ENCODE peak calls at places on chromosomes 16 and 17, in eight cellular contexts. One of them, this sample, is unnamed.

GRCh38 chr17:2855063-2855600 is 58.9 kb downstream of the RAP1GAP2 start:
- DNase-seq in GM12878: no peak
- DNase-seq in H1: no peak
- DNase-seq in HepG2: no peak
- DNase-seq in GM23338: peak
- DNase-seq in K562: no peak
- DNase-seq in HCT116: no peak
- DNase-seq in endothelial cell of umbilical vein: no peak
- DNase-seq in this sample: no peak

GRCh38 chr17:75032896-75033294 is 13.9 kb downstream of the ATP5PD start:
- DNase-seq in HepG2: no peak
- DNase-seq in HCT116: no peak
- DNase-seq in GM12878: no peak
- DNase-seq in GM23338: no peak
- DNase-seq in K562: no peak
- DNase-seq in H1: no peak
- DNase-seq in endothelial cell of umbilical vein: peak
- DNase-seq in this sample: no peak

GRCh38 chr16:78098087-78098486 is 1.4 kb upstream of the WWOX start:
- DNase-seq in endothelial cell of umbilical vein: no peak
- DNase-seq in HCT116: no peak
- DNase-seq in K562: no peak
- DNase-seq in H1: no peak
- DNase-seq in GM12878: no peak
- DNase-seq in HepG2: no peak
- DNase-seq in GM23338: no peak
- DNase-seq in this sample: peak

GRCh38 chr17:54903375-54903774 is 2.7 kb downstream of the TOM1L1 start:
- DNase-seq in HCT116: no peak
- DNase-seq in endothelial cell of umbilical vein: no peak
- DNase-seq in HepG2: peak
- DNase-seq in K562: no peak
- DNase-seq in GM12878: no peak
- DNase-seq in GM23338: no peak
- DNase-seq in H1: no peak
- DNase-seq in this sample: no peak

GRCh38 chr17:49509588-49509917 is 14.5 kb downstream of the NGFR start:
- DNase-seq in endothelial cell of umbilical vein: no peak
- DNase-seq in K562: no peak
- DNase-seq in H1: no peak
- DNase-seq in GM23338: no peak
- DNase-seq in HepG2: no peak
- DNase-seq in HCT116: no peak
- DNase-seq in GM12878: no peak
- DNase-seq in this sample: no peak

GRCh38 chr16:68272501-68273209 is 8.3 kb downstream of the SLC7A6 start:
- DNase-seq in HepG2: no peak
- DNase-seq in GM23338: no peak
- DNase-seq in H1: no peak
- DNase-seq in HCT116: no peak
- DNase-seq in K562: no peak
- DNase-seq in endothelial cell of umbilical vein: no peak
- DNase-seq in GM12878: no peak
- DNase-seq in this sample: no peak

GRCh38 chr16:87115646-87116045 is 201.5 kb downstream of the C16orf95 start:
- DNase-seq in GM23338: no peak
- DNase-seq in GM12878: no peak
- DNase-seq in HepG2: no peak
- DNase-seq in HCT116: no peak
- DNase-seq in K562: no peak
- DNase-seq in H1: no peak
- DNase-seq in endothelial cell of umbilical vein: no peak
- DNase-seq in this sample: no peak

GRCh38 chr16:88062341-88062861 is 111.2 kb downstream of the BANP start:
- DNase-seq in endothelial cell of umbilical vein: no peak
- DNase-seq in K562: no peak
- DNase-seq in GM12878: no peak
- DNase-seq in H1: no peak
- DNase-seq in GM23338: no peak
- DNase-seq in HepG2: no peak
- DNase-seq in HCT116: no peak
- DNase-seq in this sample: no peak

GRCh38 chr17:58577696-58578095 is 63.3 kb upstream of the MTMR4 start:
- DNase-seq in HepG2: peak
- DNase-seq in GM12878: no peak
- DNase-seq in GM23338: peak
- DNase-seq in H1: no peak
- DNase-seq in HCT116: peak
- DNase-seq in endothelial cell of umbilical vein: peak
- DNase-seq in K562: peak
- DNase-seq in this sample: no peak

GRCh38 chr16:84266451-84266850 is 26.6 kb upstream of the KCNG4 start:
- DNase-seq in GM12878: peak
- DNase-seq in HepG2: peak
- DNase-seq in H1: no peak
- DNase-seq in endothelial cell of umbilical vein: peak
- DNase-seq in K562: peak
- DNase-seq in HCT116: peak
- DNase-seq in GM23338: peak
- DNase-seq in this sample: no peak

GRCh38 chr17:16007439-16007838 is 7.8 kb downstream of the TTC19 start:
- DNase-seq in GM12878: no peak
- DNase-seq in H1: no peak
- DNase-seq in GM23338: no peak
- DNase-seq in HepG2: no peak
- DNase-seq in HCT116: no peak
- DNase-seq in K562: no peak
- DNase-seq in endothelial cell of umbilical vein: no peak
- DNase-seq in this sample: no peak

GRCh38 chr17:77141846-77142449 is 1.2 kb downstream of the SEC14L1 start:
- DNase-seq in GM23338: no peak
- DNase-seq in HCT116: no peak
- DNase-seq in HepG2: no peak
- DNase-seq in H1: no peak
- DNase-seq in GM12878: no peak
- DNase-seq in K562: no peak
- DNase-seq in endothelial cell of umbilical vein: no peak
- DNase-seq in this sample: no peak

GRCh38 chr16:11232852-11233726 is 22.9 kb downstream of the SOCS1 start:
- DNase-seq in GM23338: peak
- DNase-seq in HCT116: no peak
- DNase-seq in H1: no peak
- DNase-seq in HepG2: no peak
- DNase-seq in K562: peak
- DNase-seq in GM12878: no peak
- DNase-seq in endothelial cell of umbilical vein: no peak
- DNase-seq in this sample: no peak

GRCh38 chr16:82751020-82751419 is 124.3 kb downstream of the CDH13 start:
- DNase-seq in H1: no peak
- DNase-seq in endothelial cell of umbilical vein: no peak
- DNase-seq in HCT116: no peak
- DNase-seq in GM12878: no peak
- DNase-seq in K562: no peak
- DNase-seq in HepG2: no peak
- DNase-seq in GM23338: no peak
- DNase-seq in this sample: no peak

GRCh38 chr17:46138470-46138869 is 54.8 kb downstream of the KANSL1 start:
- DNase-seq in H1: no peak
- DNase-seq in HCT116: no peak
- DNase-seq in K562: no peak
- DNase-seq in HepG2: peak
- DNase-seq in GM23338: no peak
- DNase-seq in endothelial cell of umbilical vein: no peak
- DNase-seq in GM12878: no peak
- DNase-seq in this sample: no peak

GRCh38 chr16:9126609-9127008 is 35.2 kb downstream of the HAPSTR1 start:
- DNase-seq in GM12878: no peak
- DNase-seq in HepG2: no peak
- DNase-seq in H1: no peak
- DNase-seq in GM23338: no peak
- DNase-seq in endothelial cell of umbilical vein: no peak
- DNase-seq in K562: no peak
- DNase-seq in HCT116: no peak
- DNase-seq in this sample: no peak

GRCh38 chr17:43940630-43941029 is 1.6 kb downstream of the PPY start:
- DNase-seq in endothelial cell of umbilical vein: peak
- DNase-seq in GM23338: peak
- DNase-seq in GM12878: no peak
- DNase-seq in H1: no peak
- DNase-seq in HepG2: peak
- DNase-seq in K562: peak
- DNase-seq in HCT116: peak
- DNase-seq in this sample: no peak

GRCh38 chr17:31623990-31624389 is 232.5 kb downstream of the RAB11FIP4 start:
- DNase-seq in GM23338: no peak
- DNase-seq in endothelial cell of umbilical vein: no peak
- DNase-seq in H1: no peak
- DNase-seq in K562: no peak
- DNase-seq in HCT116: no peak
- DNase-seq in HepG2: no peak
- DNase-seq in GM12878: no peak
- DNase-seq in this sample: no peak

DNA sequence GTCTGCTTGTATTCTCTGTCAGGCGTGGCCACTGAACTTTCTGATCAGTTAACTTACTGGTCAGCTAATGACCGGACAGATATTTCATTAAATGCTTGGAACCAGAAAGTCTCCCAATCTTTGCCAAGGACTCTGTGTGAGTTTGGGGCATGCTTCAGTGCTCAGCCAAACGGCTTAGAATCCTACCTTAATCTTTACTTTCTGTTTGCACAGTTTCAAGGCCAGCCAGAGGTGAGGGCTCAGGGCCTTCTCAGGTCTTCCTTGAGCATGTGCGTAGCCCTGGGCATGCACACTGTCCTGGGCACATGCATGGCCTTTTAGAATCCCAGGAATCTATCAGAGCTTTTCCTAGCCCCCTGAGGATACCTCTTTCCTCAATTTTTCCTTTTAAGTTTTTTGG is 230.1 kb downstream of the RAB11FIP4 start:
- DNase-seq in GM12878: no peak
- DNase-seq in K562: no peak
- DNase-seq in GM23338: no peak
- DNase-seq in endothelial cell of umbilical vein: no peak
- DNase-seq in H1: no peak
- DNase-seq in HCT116: no peak
- DNase-seq in HepG2: no peak
- DNase-seq in this sample: no peak
- TF ChIP-seq POLR2AphosphoS5 in GM12878: no peak
- TF ChIP-seq POLR2AphosphoS5 in K562: no peak
- TF ChIP-seq POLR2AphosphoS5 in GM23338: no peak
- TF ChIP-seq POLR2AphosphoS5 in endothelial cell of umbilical vein: no peak
- TF ChIP-seq POLR2AphosphoS5 in H1: no peak
- TF ChIP-seq POLR2AphosphoS5 in HCT116: no peak
- TF ChIP-seq POLR2AphosphoS5 in HepG2: no peak
- TF ChIP-seq POLR2AphosphoS5 in this sample: no peak

DNA sequence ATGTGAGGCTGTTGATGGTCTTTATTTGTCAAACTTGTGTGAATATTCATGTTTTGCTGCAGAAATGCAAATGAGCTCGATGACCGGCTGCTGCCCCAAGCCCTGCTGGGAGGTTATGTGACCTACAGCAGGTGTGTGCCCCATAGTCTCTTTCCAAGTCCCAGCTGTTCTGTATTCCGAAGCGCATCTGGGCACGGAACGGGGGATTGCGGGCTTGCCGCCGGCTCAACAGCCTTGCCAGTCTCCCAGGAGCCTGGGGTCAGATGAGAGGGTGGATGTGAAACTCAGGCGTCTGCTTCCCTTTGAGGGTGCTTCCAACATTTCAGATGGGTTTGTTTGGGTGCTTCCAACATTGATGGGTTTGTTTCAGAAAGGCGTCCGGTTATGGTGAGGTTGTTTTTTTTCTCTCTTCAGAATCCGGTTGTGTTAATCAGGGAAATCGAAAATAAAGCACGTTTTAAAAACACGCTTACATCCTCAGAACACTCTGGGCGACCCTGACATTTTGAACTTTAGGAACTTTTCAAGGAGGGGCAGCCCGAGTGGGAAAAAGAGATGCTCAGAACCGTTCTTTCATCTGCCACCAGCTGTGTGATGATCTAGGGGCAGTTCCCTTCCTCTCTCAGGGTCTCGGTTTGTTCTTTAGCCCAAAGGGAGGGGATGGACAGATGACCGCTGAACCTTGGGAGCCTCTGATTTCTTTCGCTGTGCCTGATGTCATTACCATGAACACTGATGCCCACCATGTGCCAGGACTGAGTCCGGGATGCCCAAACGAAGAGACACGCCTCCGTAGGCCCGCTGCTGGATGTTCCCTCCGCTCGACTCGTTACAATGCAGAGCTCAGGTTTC is 47.8 kb upstream of the AMZ2 start:
- DNase-seq in HCT116: no peak
- DNase-seq in endothelial cell of umbilical vein: peak
- DNase-seq in GM12878: no peak
- DNase-seq in GM23338: peak
- DNase-seq in K562: no peak
- DNase-seq in HepG2: no peak
- DNase-seq in H1: no peak
- DNase-seq in this sample: no peak
- TF ChIP-seq EZH2 in HCT116: no peak
- TF ChIP-seq EZH2 in endothelial cell of umbilical vein: no peak
- TF ChIP-seq EZH2 in GM12878: no peak
- TF ChIP-seq EZH2 in GM23338: peak
- TF ChIP-seq EZH2 in K562: no peak
- TF ChIP-seq EZH2 in HepG2: no peak
- TF ChIP-seq EZH2 in H1: no peak
- TF ChIP-seq EZH2 in this sample: no peak

GRCh38 chr17:48106802-48107136 is 797 bp upstream of the SNX11 start:
- DNase-seq in HepG2: no peak
- DNase-seq in HCT116: no peak
- DNase-seq in GM12878: no peak
- DNase-seq in K562: no peak
- DNase-seq in H1: no peak
- DNase-seq in endothelial cell of umbilical vein: no peak
- DNase-seq in GM23338: no peak
- DNase-seq in this sample: no peak
- TF ChIP-seq POLR2AphosphoS5 in HepG2: no peak
- TF ChIP-seq POLR2AphosphoS5 in HCT116: no peak
- TF ChIP-seq POLR2AphosphoS5 in GM12878: no peak
- TF ChIP-seq POLR2AphosphoS5 in K562: no peak
- TF ChIP-seq POLR2AphosphoS5 in H1: no peak
- TF ChIP-seq POLR2AphosphoS5 in endothelial cell of umbilical vein: no peak
- TF ChIP-seq POLR2AphosphoS5 in GM23338: no peak
- TF ChIP-seq POLR2AphosphoS5 in this sample: no peak

DNA sequence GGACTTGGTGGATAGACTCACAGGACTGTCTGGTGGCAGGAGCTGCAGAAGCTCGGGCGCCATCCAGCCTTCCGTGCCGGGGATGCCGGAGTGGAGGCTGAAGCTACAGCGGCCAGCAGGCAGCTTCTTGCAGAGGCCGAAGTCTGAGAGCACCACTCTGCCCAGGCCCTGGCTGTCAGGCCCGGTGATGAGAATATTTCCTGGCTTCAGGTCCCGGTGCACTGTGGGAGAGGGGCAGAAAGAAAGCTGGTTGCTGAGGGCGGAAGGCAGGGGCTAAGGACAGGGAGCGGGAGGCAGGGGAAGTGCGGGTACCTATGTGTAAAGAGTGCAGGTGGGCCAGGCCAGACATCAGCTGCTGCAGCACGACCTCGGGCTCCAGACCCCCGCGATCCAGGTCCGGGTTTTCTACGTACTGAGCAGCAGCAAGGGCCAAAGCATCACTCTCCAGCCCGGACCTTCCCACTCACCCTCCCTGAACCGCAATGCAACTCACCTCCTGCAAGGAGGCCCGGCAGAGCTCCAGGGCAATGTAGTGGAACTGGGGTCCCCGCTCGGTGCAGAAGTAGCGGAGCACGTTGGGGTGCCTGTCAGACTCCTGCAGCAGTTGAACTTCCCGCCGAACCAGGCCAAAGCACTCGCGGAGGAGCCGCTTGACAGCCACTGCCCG is 16.2 kb downstream of the PLK1 start:
- DNase-seq in GM12878: no peak
- DNase-seq in H1: peak
- DNase-seq in HCT116: no peak
- DNase-seq in endothelial cell of umbilical vein: peak
- DNase-seq in GM23338: peak
- DNase-seq in K562: no peak
- DNase-seq in HepG2: peak
- DNase-seq in this sample: no peak
- TF ChIP-seq EZH2 in GM12878: no peak
- TF ChIP-seq EZH2 in H1: no peak
- TF ChIP-seq EZH2 in HCT116: no peak
- TF ChIP-seq EZH2 in endothelial cell of umbilical vein: no peak
- TF ChIP-seq EZH2 in GM23338: no peak
- TF ChIP-seq EZH2 in K562: no peak
- TF ChIP-seq EZH2 in HepG2: no peak
- TF ChIP-seq EZH2 in this sample: no peak